ENCODE peak calls at places on chromosomes 13 and 19, in four cellular contexts. Z is EL, C is heart left ventricle, Q is kidney glomerular epithelial cell. S is an unnamed sample.
A peak's percentile ranks its signal among the peaks of the same experiment; 100 is the strongest.

GRCh38 chr19:46574533-46574932 is 26.6 kb upstream of the CALM3 start:
- DNase-seq in Z (no peak), C (no peak), Q (no peak), S (no peak)

GRCh38 chr13:32426191-32426980 is 1.5 kb downstream of the N4BP2L1 start:
- DNase-seq in Q (peak; percentile 15), C (no peak), Z (peak; percentile 28), S (peak; percentile 69)

GRCh38 chr13:38979891-38980627 is 10.6 kb downstream of the STOML3 start:
- DNase-seq in Z (no peak), Q (no peak), C (no peak), S (no peak)

GRCh38 chr13:56528040-56528760 is 612.5 kb upstream of the PRR20A start:
- DNase-seq in Q (no peak), C (no peak), Z (no peak), S (no peak)

GRCh38 chr19:35207391-35207871 is 21.1 kb downstream of the FAM187B start:
- DNase-seq in Z (no peak), Q (no peak), C (no peak), S (no peak)

GRCh38 chr13:46543307-46543706 is 9.7 kb upstream of the LRCH1 start:
- DNase-seq in Z (no peak), Q (no peak), C (no peak), S (no peak)

GRCh38 chr13:69857188-69857821 is 250.3 kb upstream of the ATXN8OS start:
- DNase-seq in Q (peak; percentile 77), C (no peak), Z (peak; percentile 1), S (peak; percentile 75)

GRCh38 chr19:2035590-2035991 is 15.5 kb downstream of the MKNK2 start:
- DNase-seq in Q (no peak), Z (no peak), C (no peak), S (no peak)

GRCh38 chr13:74171621-74172020 is 37.4 kb upstream of the KLF12 start:
- DNase-seq in Q (no peak), C (no peak), Z (no peak), S (no peak)

GRCh38 chr19:7287716-7288115 is 6.5 kb downstream of the INSR start:
- DNase-seq in C (no peak), Z (peak; percentile 47), Q (peak; percentile 99), S (peak; percentile 65)

GRCh38 chr13:108508263-108508662 is 121.1 kb upstream of the MYO16 start:
- DNase-seq in Z (peak; percentile 12), C (no peak), Q (peak; percentile 16), S (peak; percentile 29)

GRCh38 chr13:95713651-95714050 is 36.7 kb downstream of the DNAJC3 start:
- DNase-seq in C (no peak), Z (peak; percentile 44), Q (no peak), S (no peak)